ENCODE peak calls at places on chromosomes 13 and 19, in four cellular contexts. One of them, this sample, is unnamed.

GRCh38 chr13:33340631-33341030 is 55.1 kb upstream of the STARD13 start:
- DNase-seq in NCI-H1105: no peak
- DNase-seq in activated CD4-positive, alpha-beta T cell treated with anti-CD3 and anti-CD28 coated beads for 1 hour: no peak
- DNase-seq in stimulated activated CD4-positive, alpha-beta T cell treated with anti-CD3 and anti-CD28 coated beads, Interleukin-1b, Interleukin-23, amount 100 ng/mL, for 24 hours: no peak
- DNase-seq in this sample: no peak

GRCh38 chr19:13972368-13973155 is 20.3 kb downstream of the DCAF15 start:
- DNase-seq in activated CD4-positive, alpha-beta T cell treated with anti-CD3 and anti-CD28 coated beads for 1 hour: no peak
- DNase-seq in NCI-H1105: no peak
- DNase-seq in stimulated activated CD4-positive, alpha-beta T cell treated with anti-CD3 and anti-CD28 coated beads, Interleukin-1b, Interleukin-23, amount 100 ng/mL, for 24 hours: no peak
- DNase-seq in this sample: no peak

GRCh38 chr19:45900661-45901431 is 1.6 kb downstream of the MYPOP start:
- DNase-seq in stimulated activated CD4-positive, alpha-beta T cell treated with anti-CD3 and anti-CD28 coated beads, Interleukin-1b, Interleukin-23, amount 100 ng/mL, for 24 hours: no peak
- DNase-seq in NCI-H1105: no peak
- DNase-seq in activated CD4-positive, alpha-beta T cell treated with anti-CD3 and anti-CD28 coated beads for 1 hour: no peak
- DNase-seq in this sample: no peak

GRCh38 chr19:7914099-7914498 is 531 bp upstream of the TGFBR3L start:
- DNase-seq in activated CD4-positive, alpha-beta T cell treated with anti-CD3 and anti-CD28 coated beads for 1 hour: no peak
- DNase-seq in NCI-H1105: no peak
- DNase-seq in stimulated activated CD4-positive, alpha-beta T cell treated with anti-CD3 and anti-CD28 coated beads, Interleukin-1b, Interleukin-23, amount 100 ng/mL, for 24 hours: no peak
- DNase-seq in this sample: no peak

GRCh38 chr13:75139291-75139690 is 342.7 kb downstream of the TBC1D4 start:
- DNase-seq in stimulated activated CD4-positive, alpha-beta T cell treated with anti-CD3 and anti-CD28 coated beads, Interleukin-1b, Interleukin-23, amount 100 ng/mL, for 24 hours: no peak
- DNase-seq in activated CD4-positive, alpha-beta T cell treated with anti-CD3 and anti-CD28 coated beads for 1 hour: no peak
- DNase-seq in NCI-H1105: no peak
- DNase-seq in this sample: no peak

GRCh38 chr19:16366433-16367268 is 42.0 kb downstream of the KLF2 start:
- DNase-seq in NCI-H1105: no peak
- DNase-seq in activated CD4-positive, alpha-beta T cell treated with anti-CD3 and anti-CD28 coated beads for 1 hour: no peak
- DNase-seq in stimulated activated CD4-positive, alpha-beta T cell treated with anti-CD3 and anti-CD28 coated beads, Interleukin-1b, Interleukin-23, amount 100 ng/mL, for 24 hours: no peak
- DNase-seq in this sample: no peak

GRCh38 chr13:42094641-42095040 is 46.2 kb downstream of the DGKH start:
- DNase-seq in activated CD4-positive, alpha-beta T cell treated with anti-CD3 and anti-CD28 coated beads for 1 hour: no peak
- DNase-seq in NCI-H1105: no peak
- DNase-seq in stimulated activated CD4-positive, alpha-beta T cell treated with anti-CD3 and anti-CD28 coated beads, Interleukin-1b, Interleukin-23, amount 100 ng/mL, for 24 hours: no peak
- DNase-seq in this sample: no peak

GRCh38 chr19:23817519-23817918 is 58.8 kb upstream of the ZNF681 start:
- DNase-seq in NCI-H1105: no peak
- DNase-seq in activated CD4-positive, alpha-beta T cell treated with anti-CD3 and anti-CD28 coated beads for 1 hour: no peak
- DNase-seq in stimulated activated CD4-positive, alpha-beta T cell treated with anti-CD3 and anti-CD28 coated beads, Interleukin-1b, Interleukin-23, amount 100 ng/mL, for 24 hours: no peak
- DNase-seq in this sample: no peak

GRCh38 chr19:28764066-28764465 is 448.9 kb downstream of the UQCRFS1 start:
- DNase-seq in stimulated activated CD4-positive, alpha-beta T cell treated with anti-CD3 and anti-CD28 coated beads, Interleukin-1b, Interleukin-23, amount 100 ng/mL, for 24 hours: no peak
- DNase-seq in NCI-H1105: no peak
- DNase-seq in activated CD4-positive, alpha-beta T cell treated with anti-CD3 and anti-CD28 coated beads for 1 hour: no peak
- DNase-seq in this sample: no peak

GRCh38 chr19:55697069-55697440 is 22.0 kb downstream of the EPN1 start:
- DNase-seq in stimulated activated CD4-positive, alpha-beta T cell treated with anti-CD3 and anti-CD28 coated beads, Interleukin-1b, Interleukin-23, amount 100 ng/mL, for 24 hours: no peak
- DNase-seq in activated CD4-positive, alpha-beta T cell treated with anti-CD3 and anti-CD28 coated beads for 1 hour: no peak
- DNase-seq in NCI-H1105: no peak
- DNase-seq in this sample: no peak

GRCh38 chr13:99415014-99415650 is 86.1 kb upstream of the TM9SF2 start:
- DNase-seq in NCI-H1105: no peak
- DNase-seq in stimulated activated CD4-positive, alpha-beta T cell treated with anti-CD3 and anti-CD28 coated beads, Interleukin-1b, Interleukin-23, amount 100 ng/mL, for 24 hours: no peak
- DNase-seq in activated CD4-positive, alpha-beta T cell treated with anti-CD3 and anti-CD28 coated beads for 1 hour: no peak
- DNase-seq in this sample: no peak

GRCh38 chr13:24085662-24086061 is 74.9 kb upstream of the SPATA13 start:
- DNase-seq in NCI-H1105: no peak
- DNase-seq in activated CD4-positive, alpha-beta T cell treated with anti-CD3 and anti-CD28 coated beads for 1 hour: no peak
- DNase-seq in stimulated activated CD4-positive, alpha-beta T cell treated with anti-CD3 and anti-CD28 coated beads, Interleukin-1b, Interleukin-23, amount 100 ng/mL, for 24 hours: no peak
- DNase-seq in this sample: no peak

GRCh38 chr13:113089693-113090414 is 15.7 kb upstream of the F7 start:
- DNase-seq in activated CD4-positive, alpha-beta T cell treated with anti-CD3 and anti-CD28 coated beads for 1 hour: no peak
- DNase-seq in NCI-H1105: no peak
- DNase-seq in stimulated activated CD4-positive, alpha-beta T cell treated with anti-CD3 and anti-CD28 coated beads, Interleukin-1b, Interleukin-23, amount 100 ng/mL, for 24 hours: no peak
- DNase-seq in this sample: no peak

GRCh38 chr13:40813662-40814454 is 24.4 kb downstream of the SLC25A15 start:
- DNase-seq in activated CD4-positive, alpha-beta T cell treated with anti-CD3 and anti-CD28 coated beads for 1 hour: no peak
- DNase-seq in stimulated activated CD4-positive, alpha-beta T cell treated with anti-CD3 and anti-CD28 coated beads, Interleukin-1b, Interleukin-23, amount 100 ng/mL, for 24 hours: no peak
- DNase-seq in NCI-H1105: no peak
- DNase-seq in this sample: no peak

GRCh38 chr13:31027136-31027535 is 94.7 kb downstream of the TEX26 start:
- DNase-seq in activated CD4-positive, alpha-beta T cell treated with anti-CD3 and anti-CD28 coated beads for 1 hour: no peak
- DNase-seq in stimulated activated CD4-positive, alpha-beta T cell treated with anti-CD3 and anti-CD28 coated beads, Interleukin-1b, Interleukin-23, amount 100 ng/mL, for 24 hours: no peak
- DNase-seq in NCI-H1105: no peak
- DNase-seq in this sample: no peak

GRCh38 chr13:47005761-47006414 is 109.0 kb upstream of the HTR2A start:
- DNase-seq in stimulated activated CD4-positive, alpha-beta T cell treated with anti-CD3 and anti-CD28 coated beads, Interleukin-1b, Interleukin-23, amount 100 ng/mL, for 24 hours: no peak
- DNase-seq in NCI-H1105: no peak
- DNase-seq in activated CD4-positive, alpha-beta T cell treated with anti-CD3 and anti-CD28 coated beads for 1 hour: no peak
- DNase-seq in this sample: no peak

GRCh38 chr19:55297267-55297666 is 13.5 kb downstream of the BRSK1 start:
- DNase-seq in NCI-H1105: no peak
- DNase-seq in activated CD4-positive, alpha-beta T cell treated with anti-CD3 and anti-CD28 coated beads for 1 hour: no peak
- DNase-seq in stimulated activated CD4-positive, alpha-beta T cell treated with anti-CD3 and anti-CD28 coated beads, Interleukin-1b, Interleukin-23, amount 100 ng/mL, for 24 hours: no peak
- DNase-seq in this sample: peak

GRCh38 chr13:36096411-36097184 is 34.6 kb downstream of the DCLK1 start:
- DNase-seq in NCI-H1105: no peak
- DNase-seq in activated CD4-positive, alpha-beta T cell treated with anti-CD3 and anti-CD28 coated beads for 1 hour: no peak
- DNase-seq in stimulated activated CD4-positive, alpha-beta T cell treated with anti-CD3 and anti-CD28 coated beads, Interleukin-1b, Interleukin-23, amount 100 ng/mL, for 24 hours: no peak
- DNase-seq in this sample: no peak

GRCh38 chr19:40592170-40592569 is 9.0 kb upstream of the LTBP4 start:
- DNase-seq in NCI-H1105: peak
- DNase-seq in activated CD4-positive, alpha-beta T cell treated with anti-CD3 and anti-CD28 coated beads for 1 hour: no peak
- DNase-seq in stimulated activated CD4-positive, alpha-beta T cell treated with anti-CD3 and anti-CD28 coated beads, Interleukin-1b, Interleukin-23, amount 100 ng/mL, for 24 hours: no peak
- DNase-seq in this sample: no peak

GRCh38 chr13:70795484-70795883 is 687.2 kb upstream of the KLHL1 start:
- DNase-seq in NCI-H1105: no peak
- DNase-seq in stimulated activated CD4-positive, alpha-beta T cell treated with anti-CD3 and anti-CD28 coated beads, Interleukin-1b, Interleukin-23, amount 100 ng/mL, for 24 hours: no peak
- DNase-seq in activated CD4-positive, alpha-beta T cell treated with anti-CD3 and anti-CD28 coated beads for 1 hour: no peak
- DNase-seq in this sample: no peak